ENCODE peak calls at places on chromosome 12, in eight cellular contexts. T, K, M, E, O, F, C and H are unnamed samples.

GRCh38 chr12:57890191-57891120 is 43.9 kb upstream of the CTDSP2 start:
- DNase-seq in T (no peak), E (peak; percentile 31), F (peak; percentile 34), K (no peak), M (no peak), O (no peak), C (peak; percentile 66), H (no peak)

GRCh38 chr12:57793920-57794319 is 11.3 kb downstream of the TSFM start:
- DNase-seq in M (no peak), C (peak; percentile 83), F (peak; percentile 50), E (peak; percentile 78), K (peak; percentile 72), T (no peak), O (no peak), H (no peak)

GRCh38 chr12:130137141-130138018 is 24.9 kb upstream of the FZD10 start:
- DNase-seq in F (no peak), M (no peak), C (no peak), K (no peak), E (no peak), T (peak; percentile 26), O (no peak), H (no peak)

GRCh38 chr12:3342051-3342450 is 149.0 kb upstream of the PRMT8 start:
- DNase-seq in O (peak; percentile 2), F (peak; percentile 5), C (peak; percentile 65), T (peak; percentile 61), K (peak; percentile 63), E (peak; percentile 43), M (no peak), H (no peak)

GRCh38 chr12:130320553-130320952 is 17.1 kb upstream of the PIWIL1 start:
- DNase-seq in M (no peak), F (no peak), C (no peak), E (no peak), T (no peak), O (no peak), K (no peak), H (no peak)

GRCh38 chr12:62785941-62786559 is 148.9 kb downstream of the PPM1H start:
- DNase-seq in K (peak; percentile 70), F (peak; percentile 94), C (peak; percentile 95), E (peak; percentile 92), M (no peak), O (no peak), T (no peak), H (no peak)

GRCh38 chr12:7989827-7990491 is 42.6 kb upstream of the FOXJ2 start:
- DNase-seq in F (no peak), C (no peak), M (peak; percentile 25), E (peak; percentile 8), K (no peak), T (no peak), O (peak; percentile 50), H (no peak)

GRCh38 chr12:51536159-51536558 is 54.9 kb upstream of the SCN8A start:
- DNase-seq in T (no peak), K (no peak), F (no peak), O (no peak), E (peak; percentile 11), M (no peak), C (peak; percentile 30), H (no peak)

GRCh38 chr12:14554281-14555008 is 13.2 kb downstream of the PLBD1 start:
- DNase-seq in O (no peak), F (no peak), E (peak; percentile 21), T (no peak), K (no peak), M (no peak), C (no peak), H (no peak)

GRCh38 chr12:55637467-55637866 is 775 bp downstream of the OR10P1 start:
- DNase-seq in E (no peak), T (no peak), O (no peak), F (no peak), C (no peak), K (no peak), M (no peak), H (no peak)

GRCh38 chr12:129083121-129083520 is 229.8 kb downstream of the GLT1D1 start:
- DNase-seq in C (no peak), O (no peak), M (no peak), T (no peak), K (no peak), E (no peak), F (no peak), H (no peak)

GRCh38 chr12:116426391-116427136 is 132.6 kb upstream of the MAP1LC3B2 start:
- DNase-seq in C (peak; percentile 98), T (peak; percentile 69), M (no peak), E (peak; percentile 99), K (peak; percentile 97), O (no peak), F (peak; percentile 96), H (peak; percentile 71)

GRCh38 chr12:130953783-130954543 is at the start of gene ADGRD1:
- DNase-seq in K (peak; percentile 59), M (no peak), T (no peak), O (no peak), E (peak; percentile 65), C (peak; percentile 75), F (no peak), H (no peak)

GRCh38 chr12:5492562-5492961 is 60.7 kb downstream of the NTF3 start:
- DNase-seq in F (no peak), K (no peak), C (no peak), E (no peak), T (no peak), O (no peak), M (no peak), H (no peak)

GRCh38 chr12:92124708-92125067 is 21.0 kb downstream of the BTG1 start:
- DNase-seq in K (no peak), M (no peak), T (no peak), F (no peak), O (no peak), E (no peak), C (no peak), H (no peak)

GRCh38 chr12:54689034-54689372 is 40.8 kb upstream of the DCD start:
- DNase-seq in E (no peak), O (no peak), T (no peak), K (no peak), F (no peak), C (no peak), M (no peak), H (no peak)

GRCh38 chr12:23949212-23950010 is at the start of gene SOX5:
- DNase-seq in F (peak; percentile 75), C (no peak), M (no peak), K (no peak), E (peak; percentile 63), T (peak; percentile 30), O (no peak), H (no peak)

GRCh38 chr12:25054783-25055144 is 105.9 kb upstream of the BCAT1 start:
- DNase-seq in K (no peak), F (peak; percentile 58), C (peak; percentile 40), E (no peak), O (peak; percentile 38), M (no peak), T (no peak), H (no peak)

GRCh38 chr12:4164591-4165558 is 108.7 kb upstream of the CCND2 start:
- DNase-seq in M (peak; percentile 33), C (peak; percentile 87), T (peak; percentile 77), E (peak; percentile 50), F (peak; percentile 74), O (peak; percentile 34), K (peak; percentile 38), H (peak; percentile 74)

GRCh38 chr12:100794441-100795192 is at the start of gene ANO4:
- DNase-seq in T (peak; percentile 22), O (no peak), E (peak; percentile 5), C (peak; percentile 56), K (peak; percentile 11), M (no peak), F (peak; percentile 37), H (no peak)

GRCh38 chr12:32702470-32702869 is 23.4 kb downstream of the DNM1L start:
- DNase-seq in K (peak; percentile 10), C (peak; percentile 13), M (no peak), T (no peak), F (no peak), O (no peak), E (no peak), H (no peak)

GRCh38 chr12:54701940-54702592 is 53.9 kb upstream of the DCD start:
- DNase-seq in T (no peak), E (peak; percentile 62), F (peak; percentile 32), M (no peak), C (peak; percentile 59), O (no peak), K (peak; percentile 45), H (no peak)

GRCh38 chr12:46825526-46826414 is at the start of gene SLC38A4:
- DNase-seq in K (peak; percentile 50), O (no peak), M (no peak), F (peak; percentile 35), C (peak; percentile 72), T (peak; percentile 68), E (peak; percentile 53), H (no peak)

GRCh38 chr12:66921151-66921550 is 242.3 kb upstream of the GRIP1 start:
- DNase-seq in M (no peak), E (no peak), O (no peak), F (no peak), K (no peak), T (no peak), C (no peak), H (no peak)